ENCODE peak calls at places on chromosomes 5 and 9, in seven cellular contexts. Z, I, J, O, K, P and A are unnamed samples.

GRCh38 chr9:136944094-136944518 is 432 bp downstream of the FBXW5 start:
- DNase-seq in Z (no peak), I (no peak), J (no peak), O (peak; percentile 86), K (no peak), P (no peak), A (no peak)

GRCh38 chr5:11733840-11734192 is 170.4 kb downstream of the CTNND2 start:
- DNase-seq in Z (no peak), I (no peak), J (no peak), O (no peak), K (no peak), P (no peak), A (no peak)

GRCh38 chr9:127076860-127077657 is 45.4 kb downstream of the ANGPTL2 start:
- DNase-seq in Z (no peak), I (peak; percentile 48), J (no peak), O (peak; percentile 14), K (no peak), P (no peak), A (no peak)

GRCh38 chr5:111741270-111741669 is 15.7 kb downstream of the NREP start:
- DNase-seq in Z (no peak), I (no peak), J (no peak), O (peak; percentile 67), K (no peak), P (no peak), A (no peak)

GRCh38 chr9:118183571-118183970 is 479.4 kb downstream of the TLR4 start:
- DNase-seq in Z (no peak), I (no peak), J (no peak), O (no peak), K (no peak), P (no peak), A (no peak)

GRCh38 chr5:73625314-73625904 is 587 bp upstream of the ARHGEF28 start:
- DNase-seq in Z (no peak), I (no peak), J (no peak), O (no peak), K (no peak), P (no peak), A (no peak)

GRCh38 chr5:124979174-124979573 is 232.7 kb upstream of the ZNF608 start:
- DNase-seq in Z (no peak), I (no peak), J (no peak), O (peak; percentile 4), K (no peak), P (no peak), A (no peak)

GRCh38 chr9:131739192-131739961 is 499 bp downstream of the RAPGEF1 start:
- DNase-seq in Z (peak; percentile 68), I (no peak), J (no peak), O (peak; percentile 79), K (peak; percentile 62), P (peak; percentile 75), A (peak; percentile 25)

GRCh38 chr5:12204761-12205160 is 300.5 kb upstream of the CTNND2 start:
- DNase-seq in Z (no peak), I (no peak), J (no peak), O (no peak), K (no peak), P (no peak), A (no peak)

GRCh38 chr9:114163517-114163924 is 8.2 kb downstream of the COL27A1 start:
- DNase-seq in Z (peak; percentile 73), I (no peak), J (peak; percentile 45), O (peak; percentile 72), K (no peak), P (peak; percentile 89), A (no peak)

GRCh38 chr5:57862471-57863282 is 380.1 kb upstream of the ACTBL2 start:
- DNase-seq in Z (no peak), I (no peak), J (no peak), O (peak; percentile 92), K (no peak), P (no peak), A (no peak)

GRCh38 chr9:121313458-121314152 is 45.6 kb downstream of the GSN start:
- DNase-seq in Z (no peak), I (no peak), J (no peak), O (no peak), K (no peak), P (peak; percentile 61), A (no peak)

GRCh38 chr5:172749881-172750608 is 20.9 kb downstream of the DUSP1 start:
- DNase-seq in Z (peak; percentile 61), I (peak; percentile 61), J (no peak), O (no peak), K (no peak), P (peak; percentile 93), A (no peak)

GRCh38 chr5:106397700-106398099 is 1273.0 kb downstream of the EFNA5 start:
- DNase-seq in Z (no peak), I (no peak), J (no peak), O (peak; percentile 88), K (no peak), P (no peak), A (no peak)

GRCh38 chr5:159916841-159917761 is 819 bp downstream of the ADRA1B start:
- DNase-seq in Z (no peak), I (no peak), J (no peak), O (peak; percentile 31), K (no peak), P (no peak), A (no peak)
- H3K27ac ChIP-seq in Z (peak overlapping the region; percentile 65), I (peak overlapping the region; percentile 35), J (no peak overlapping the region), O (no peak overlapping the region), K (no peak overlapping the region), P (peak overlapping the region; percentile 76), A (no peak overlapping the region)

DNA sequence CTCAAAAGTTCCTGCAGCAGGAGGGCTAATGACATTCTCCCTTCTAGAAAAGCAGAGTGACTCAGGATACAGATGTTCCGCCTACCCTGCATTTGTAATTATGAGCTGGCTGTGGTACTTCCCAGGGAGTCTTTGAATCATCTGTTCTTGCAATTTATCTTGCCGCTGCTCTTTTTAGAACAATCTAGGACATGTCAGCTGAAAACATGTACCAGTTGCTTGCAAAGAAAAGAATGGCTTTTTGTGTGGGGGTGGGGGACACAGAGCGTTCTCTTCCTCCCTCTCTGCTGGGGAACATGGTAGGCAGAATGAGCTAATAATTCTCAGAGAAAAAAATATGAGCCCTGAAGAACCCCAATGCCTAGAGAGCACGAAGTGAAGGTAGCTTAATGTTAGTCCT is 51.7 kb upstream of the TUT7 start:
- DNase-seq in Z (no peak), I (peak; percentile 55), J (peak; percentile 53), O (peak; percentile 95), K (no peak), P (no peak), A (no peak)
- H3K27ac ChIP-seq in Z (no peak overlapping the region), I (peak overlapping the region; percentile 73), J (peak overlapping the region; percentile 59), O (peak overlapping the region; percentile 88), K (no peak overlapping the region), P (no peak overlapping the region), A (no peak overlapping the region)

GRCh38 chr9:101440714-101441230 is 5.2 kb upstream of the ALDOB start:
- DNase-seq in Z (no peak), I (no peak), J (peak; percentile 36), O (no peak), K (no peak), P (no peak), A (no peak)
- H3K27ac ChIP-seq in Z (no peak overlapping the region), I (no peak overlapping the region), J (peak overlapping the region; percentile 57), O (no peak overlapping the region), K (no peak overlapping the region), P (no peak overlapping the region), A (no peak overlapping the region)

GRCh38 chr5:1480806-1481205 is 35.6 kb upstream of the SLC6A3 start:
- DNase-seq in Z (no peak), I (no peak), J (no peak), O (no peak), K (no peak), P (no peak), A (no peak)
- H3K27ac ChIP-seq in Z (no peak overlapping the region), I (no peak overlapping the region), J (no peak overlapping the region), O (no peak overlapping the region), K (no peak overlapping the region), P (no peak overlapping the region), A (no peak overlapping the region)

DNA sequence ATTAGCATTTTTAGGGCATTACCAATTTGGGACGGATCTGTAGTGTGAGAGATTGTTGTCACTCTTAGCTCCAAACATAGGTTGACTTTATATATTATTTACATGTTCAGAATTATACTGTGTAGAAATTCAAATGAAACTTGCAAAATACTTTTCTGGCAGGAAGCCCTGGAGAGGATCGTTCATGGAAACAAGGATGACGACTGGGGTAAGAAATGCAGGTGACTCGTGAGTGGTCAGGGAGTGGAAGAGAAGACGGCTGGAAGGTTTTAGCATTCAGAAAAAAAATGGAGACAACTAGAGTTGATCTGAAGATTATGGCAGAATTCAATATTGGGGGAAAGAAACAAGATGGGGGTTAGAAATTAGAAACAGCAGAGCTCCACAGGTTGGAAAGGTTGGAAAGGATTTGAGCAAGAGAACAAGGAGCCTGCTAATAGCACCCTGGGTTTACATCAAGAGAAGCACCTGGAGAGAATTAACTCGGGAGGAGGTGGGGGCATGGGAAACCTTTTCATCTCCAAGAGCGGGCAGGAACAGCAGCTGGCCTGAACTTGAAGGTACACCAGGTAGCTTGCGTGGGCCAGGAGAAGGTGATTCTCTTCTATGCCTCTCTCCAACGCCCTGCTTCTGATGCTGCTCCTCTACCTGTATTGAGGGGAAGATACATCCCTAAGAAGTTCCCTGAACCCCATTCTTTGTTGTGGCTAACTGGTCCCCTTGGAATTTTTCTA is 37.0 kb upstream of the GLRX start:
- DNase-seq in Z (no peak), I (peak; percentile 41), J (no peak), O (peak; percentile 87), K (no peak), P (no peak), A (no peak)
- H3K27ac ChIP-seq in Z (no peak overlapping the region), I (peak overlapping the region; percentile 44), J (peak overlapping the region; percentile 71), O (peak overlapping the region; percentile 98), K (no peak overlapping the region), P (peak overlapping the region; percentile 89), A (no peak overlapping the region)

DNA sequence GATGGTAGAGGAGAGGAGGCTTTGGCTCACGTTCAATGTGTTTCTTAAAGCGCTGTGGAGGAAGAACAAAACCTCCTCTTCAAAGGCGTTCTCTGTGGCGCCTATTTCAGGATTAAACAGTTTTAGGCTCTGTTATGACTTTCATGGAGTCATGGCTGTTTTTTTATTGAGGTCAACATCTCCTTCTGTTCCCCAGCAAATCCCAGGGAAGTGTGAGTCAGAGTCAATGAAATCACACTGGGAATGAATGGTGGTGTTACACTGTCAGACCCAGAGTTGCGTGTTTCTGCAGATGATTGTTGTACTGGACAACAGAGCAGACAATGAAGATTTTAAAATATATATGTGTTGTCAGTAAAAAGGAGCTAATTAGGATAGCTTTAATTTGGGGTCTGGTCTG is 240.6 kb downstream of the CSNK1G3 start:
- DNase-seq in Z (no peak), I (no peak), J (no peak), O (peak; percentile 90), K (no peak), P (no peak), A (no peak)
- H3K27ac ChIP-seq in Z (no peak overlapping the region), I (no peak overlapping the region), J (no peak overlapping the region), O (peak overlapping the region; percentile 89), K (no peak overlapping the region), P (peak overlapping the region; percentile 59), A (no peak overlapping the region)

DNA sequence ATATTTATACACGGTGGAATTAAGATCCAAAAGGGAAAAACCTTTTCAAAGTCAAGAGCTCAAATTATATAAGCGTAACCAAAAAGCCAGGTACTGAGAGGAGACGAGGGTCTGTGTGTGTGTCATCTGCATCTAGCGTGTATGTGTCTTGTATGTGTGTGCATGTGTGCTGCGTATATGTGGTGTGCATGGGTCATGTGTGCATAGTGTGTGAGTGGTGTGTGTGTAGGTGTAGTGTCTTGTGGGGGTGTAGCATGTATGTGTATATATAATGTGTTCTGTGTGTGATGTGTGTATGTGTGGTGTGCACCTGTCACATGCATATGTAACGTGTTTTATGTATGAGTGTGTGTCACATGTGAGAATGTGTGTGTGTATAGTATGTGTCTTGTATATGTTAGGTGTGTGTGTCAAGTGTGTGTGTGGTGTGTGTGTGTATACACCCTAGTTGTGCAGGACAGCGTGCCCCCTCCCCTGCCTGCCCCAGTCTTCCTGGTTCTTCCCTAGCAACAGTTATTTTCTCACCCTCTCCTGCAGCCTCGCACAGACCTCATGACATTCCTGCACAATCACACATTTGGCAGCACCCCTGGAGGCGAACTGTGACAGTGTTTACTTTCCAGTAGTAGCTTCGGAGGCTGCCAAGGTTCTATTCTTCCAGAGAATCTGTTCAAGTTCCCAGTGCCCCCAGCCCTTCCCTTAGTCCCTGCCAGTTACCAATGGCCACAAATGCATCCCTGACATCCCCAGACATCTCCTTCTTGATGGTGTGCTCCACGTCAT is 27.1 kb upstream of the TNIP1 start:
- DNase-seq in Z (no peak), I (no peak), J (no peak), O (peak; percentile 71), K (peak; percentile 15), P (peak; percentile 87), A (no peak)
- H3K27ac ChIP-seq in Z (no peak overlapping the region), I (peak overlapping the region; percentile 57), J (no peak overlapping the region), O (peak overlapping the region; percentile 32), K (no peak overlapping the region), P (peak overlapping the region; percentile 57), A (no peak overlapping the region)